ENCODE peak calls at places on chromosomes 13 and 19, in four cellular contexts. L is A549, H is SK-N-SH, P is HepG2. Z is an unnamed sample. For H3K4me1, the result is how much of the 10 kb centered on the place peaks cover.

GRCh38 chr19:1690570-1691307 is 38.3 kb upstream of the TCF3 start:
- DNase-seq in L (no peak), P (no peak), H (peak), Z (no peak)

GRCh38 chr19:18279516-18280246 is 1.7 kb downstream of the JUND start:
- DNase-seq in H (peak), L (peak), P (peak), Z (peak)

GRCh38 chr19:42003506-42004294 is 9.7 kb upstream of the ATP1A3 start:
- DNase-seq in L (no peak), P (no peak), H (peak), Z (no peak)

GRCh38 chr19:45443462-45444317 is 20.0 kb upstream of the ERCC1 start:
- DNase-seq in L (peak), H (peak), P (peak), Z (peak)

GRCh38 chr19:13036366-13036976 is 41.2 kb downstream of the NFIX start:
- DNase-seq in H (no peak), L (no peak), P (no peak), Z (no peak)

GRCh38 chr19:7833225-7834156 is 3.5 kb downstream of the EVI5L start:
- DNase-seq in H (no peak), P (peak), L (no peak), Z (peak)

GRCh38 chr19:39297931-39298634 is 1.9 kb downstream of the IFNL1 start:
- DNase-seq in P (no peak), L (no peak), H (no peak), Z (no peak)

GRCh38 chr19:12987190-12987589 is 8.1 kb upstream of the NFIX start:
- DNase-seq in L (no peak), H (no peak), P (no peak), Z (no peak)

GRCh38 chr13:108734676-108735075 is 105.3 kb downstream of the MYO16 start:
- DNase-seq in H (no peak), P (no peak), L (peak), Z (no peak)

GRCh38 chr19:56156768-56157167 is 15.7 kb downstream of the ZNF444 start:
- DNase-seq in H (no peak), P (no peak), L (no peak), Z (no peak)

GRCh38 chr13:30720470-30720869 is 14.9 kb upstream of the ALOX5AP start:
- DNase-seq in L (no peak), H (no peak), P (no peak), Z (no peak)

GRCh38 chr19:41955521-41955920 is 3.6 kb downstream of the RABAC1 start:
- DNase-seq in P (no peak), H (no peak), L (no peak), Z (no peak)

GRCh38 chr19:40347476-40348124 is 597 bp downstream of the C19orf47 start:
- DNase-seq in H (no peak), P (no peak), L (no peak), Z (no peak)

GRCh38 chr13:49053215-49053614 is 77.5 kb downstream of the FNDC3A start:
- DNase-seq in H (no peak), P (no peak), L (no peak), Z (no peak)

GRCh38 chr19:18649371-18650047 is 12.7 kb downstream of the KLHL26 start:
- DNase-seq in P (no peak), L (no peak), H (no peak), Z (peak)

GRCh38 chr13:99969934-99970760 is 1.4 kb downstream of the ZIC5 start:
- DNase-seq in P (peak), L (no peak), H (no peak), Z (no peak)

GRCh38 chr19:38682872-38683392 is 35.5 kb downstream of the ACTN4 start:
- DNase-seq in P (no peak), H (no peak), L (no peak), Z (no peak)

GRCh38 chr13:25977216-25977615 is 74.6 kb downstream of the SHISA2 start:
- DNase-seq in P (no peak), H (no peak), L (no peak), Z (no peak)

GRCh38 chr19:41988947-41989346 is 5.1 kb downstream of the ATP1A3 start:
- DNase-seq in H (no peak), L (no peak), P (no peak), Z (no peak)

GRCh38 chr13:48144413-48145035 is 49.6 kb upstream of the MED4 start:
- DNase-seq in P (no peak), L (no peak), H (no peak), Z (no peak)

GRCh38 chr13:48412100-48412556 is 785 bp downstream of the LPAR6 start:
- DNase-seq in H (no peak), L (no peak), P (no peak), Z (no peak)

DNA sequence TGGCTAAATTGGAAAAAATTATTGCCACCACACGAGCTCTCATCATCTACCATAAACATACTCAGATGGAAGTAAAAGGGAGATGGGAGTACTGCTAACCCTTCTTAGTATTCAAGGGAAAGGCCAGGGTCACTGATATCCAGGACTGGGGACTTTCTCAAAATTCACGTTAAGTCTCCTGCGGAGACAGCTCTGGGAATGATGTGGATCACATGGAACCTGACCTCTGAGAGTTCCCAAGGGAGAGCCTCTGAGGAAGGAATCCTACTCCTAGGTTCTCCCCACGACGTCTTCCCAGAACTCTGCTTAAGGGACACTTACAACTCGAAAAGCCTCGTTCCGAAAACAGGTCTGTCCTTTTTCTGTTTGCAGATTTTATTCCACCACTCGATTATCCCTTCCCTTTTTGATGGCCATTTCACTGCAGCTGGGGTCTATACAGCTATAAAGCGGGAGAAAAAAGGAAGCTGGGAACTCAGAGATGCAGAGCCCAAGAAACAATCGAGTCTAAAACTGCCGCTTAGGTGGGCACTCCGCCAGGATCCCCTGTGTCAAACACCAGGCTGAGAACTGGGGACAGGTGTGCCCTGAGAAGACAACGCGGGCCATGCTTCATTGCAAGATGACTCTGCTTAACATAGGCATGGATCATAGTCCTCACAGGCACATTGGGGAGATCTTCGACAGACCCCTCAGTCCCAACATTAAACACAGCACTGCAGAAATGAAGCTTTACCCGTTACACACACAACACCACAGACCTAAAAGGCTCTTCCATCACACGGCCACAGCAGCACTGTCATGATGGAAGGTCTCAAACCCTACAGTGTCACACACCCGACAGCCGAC is 823 bp upstream of the ZNF567 start:
- DNase-seq in L (no peak), H (no peak), P (no peak), Z (no peak)
- TF ChIP-seq EP300 in L (no peak), H (no peak), P (no peak), Z (no peak)

GRCh38 chr13:98567140-98567539 is 9.8 kb downstream of the STK24 start:
- DNase-seq in P (no peak), H (no peak), L (no peak), Z (no peak)

GRCh38 chr13:98565726-98566577 is 11.0 kb downstream of the STK24 start:
- DNase-seq in P (no peak), H (peak), L (no peak), Z (no peak)

GRCh38 chr13:98557934-98558630 is 18.8 kb downstream of the STK24 start:
- DNase-seq in L (no peak), P (no peak), H (no peak), Z (no peak)

GRCh38 chr13:98564204-98564603 is 12.7 kb downstream of the STK24 start:
- DNase-seq in P (no peak), H (no peak), L (no peak), Z (no peak)

GRCh38 chr13:98563071-98563470 is 13.8 kb downstream of the STK24 start:
- DNase-seq in H (no peak), L (no peak), P (no peak), Z (no peak)
- H3K4me1 ChIP-seq in H (under half), L (under half), P (under half), Z (under half)

GRCh38 chr19:32811151-32811550 is 58.4 kb downstream of the SLC7A9 start:
- DNase-seq in P (no peak), L (no peak), H (no peak), Z (no peak)

GRCh38 chr19:32810452-32810851 is 59.1 kb downstream of the SLC7A9 start:
- DNase-seq in L (no peak), P (no peak), H (no peak), Z (no peak)

GRCh38 chr19:32808236-32808635 is 61.3 kb downstream of the SLC7A9 start:
- DNase-seq in P (no peak), L (no peak), H (no peak), Z (no peak)

GRCh38 chr19:32809254-32809653 is 60.3 kb downstream of the SLC7A9 start:
- DNase-seq in H (no peak), P (no peak), L (no peak), Z (no peak)

DNA sequence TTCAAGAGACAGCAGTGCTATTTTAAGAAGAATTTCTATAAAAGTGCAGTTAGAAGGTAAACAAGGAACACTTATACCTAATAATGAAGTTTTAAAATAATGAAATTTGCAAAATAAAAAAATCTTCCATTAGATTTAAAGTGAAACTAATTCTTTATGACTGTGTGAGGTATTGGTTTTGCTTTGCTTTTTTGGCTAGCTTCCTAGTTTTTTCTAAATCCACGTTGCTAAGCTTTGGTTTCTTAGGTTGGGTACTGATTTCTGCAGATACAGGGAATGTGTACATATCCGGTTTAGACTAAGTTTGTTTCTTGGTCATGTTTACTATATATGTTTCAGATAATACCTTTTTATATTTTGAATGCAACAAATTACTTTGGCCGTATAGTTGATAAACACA is 59.8 kb downstream of the SLC7A9 start:
- DNase-seq in L (no peak), P (no peak), H (no peak), Z (no peak)
- H3K27ac ChIP-seq in L (no peak), P (no peak), H (no peak), Z (no peak)

DNA sequence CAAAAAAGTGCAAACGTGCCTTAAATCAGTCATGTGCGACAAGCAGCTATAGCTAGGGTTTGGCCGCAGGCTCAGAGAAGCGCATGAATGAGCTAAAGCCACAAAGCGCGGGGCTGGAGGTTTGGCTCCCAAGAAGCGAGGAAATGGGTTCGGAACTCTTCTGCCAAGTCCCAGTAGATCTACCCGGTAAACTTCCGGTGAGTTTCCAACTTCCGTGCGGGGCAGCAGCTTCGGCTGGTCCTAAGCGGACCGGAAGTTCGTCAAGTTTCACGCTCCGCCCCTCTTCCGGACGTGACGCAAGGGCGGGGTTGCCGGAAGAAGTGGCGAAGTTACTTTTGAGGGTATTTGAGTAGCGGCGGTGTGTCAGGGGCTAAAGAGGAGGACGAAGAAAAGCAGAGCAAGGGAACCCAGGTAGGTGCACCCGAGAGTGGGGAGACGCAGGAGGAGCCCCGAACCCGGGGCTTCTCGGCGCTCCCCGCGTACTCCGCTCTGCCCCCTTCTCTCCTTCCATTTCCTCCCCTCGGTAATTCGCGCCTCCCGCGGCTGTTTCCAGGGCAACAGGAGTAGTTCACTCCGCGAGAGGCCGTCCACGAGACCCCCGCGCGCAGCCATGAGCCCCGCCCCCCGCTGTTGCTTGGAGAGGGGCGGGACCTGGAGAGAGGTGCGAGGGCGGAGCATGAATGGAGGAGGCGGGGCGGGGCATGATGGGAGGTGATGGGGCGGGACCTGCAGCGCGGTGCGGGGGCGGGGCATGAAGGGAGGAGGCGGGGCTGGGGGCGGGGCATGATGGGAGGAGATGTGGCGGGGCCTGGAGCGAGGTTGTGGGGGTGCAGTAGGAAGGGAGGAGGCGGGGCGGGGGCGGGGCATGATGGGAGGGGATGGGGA is at the start of gene NR1H2:
- DNase-seq in P (peak), H (peak), L (peak), Z (peak)
- TF ChIP-seq EP300 in P (no peak), H (no peak), L (no peak), Z (peak)